ENCODE peak calls at places on chromosomes 6 and 20, in four cellular contexts. C is heart left ventricle, Y is mucosa of descending colon, E is cardiac fibroblast. O is an unnamed sample.
A peak's percentile ranks its signal among the peaks of the same experiment; 100 is the strongest.

GRCh38 chr6:150143521-150144293 is 863 bp downstream of the PPP1R14C start:
- DNase-seq in C (peak; percentile 70), E (no peak), Y (no peak), O (no peak)

GRCh38 chr6:125789576-125790402 is 971 bp upstream of the NCOA7 start:
- DNase-seq in E (peak; percentile 75), Y (peak; percentile 66), C (no peak), O (peak; percentile 41)

GRCh38 chr6:25635886-25636317 is 16.1 kb upstream of the SCGN start:
- DNase-seq in C (no peak), Y (no peak), E (no peak), O (no peak)

GRCh38 chr20:31823360-31824124 is 4.4 kb downstream of the MYLK2 start:
- DNase-seq in C (no peak), Y (no peak), E (no peak), O (no peak)

GRCh38 chr20:43516251-43516824 is 8.8 kb downstream of the L3MBTL1 start:
- DNase-seq in C (no peak), E (no peak), Y (no peak), O (no peak)

GRCh38 chr6:12485226-12485764 is 195.1 kb downstream of the EDN1 start:
- DNase-seq in E (no peak), C (no peak), Y (no peak), O (no peak)

GRCh38 chr6:157813191-157813590 is 9.9 kb upstream of the SNX9 start:
- DNase-seq in C (no peak), E (peak; percentile 84), Y (no peak), O (no peak)

GRCh38 chr6:150922137-150922536 is 56.6 kb downstream of the MTHFD1L start:
- DNase-seq in C (no peak), E (no peak), Y (no peak), O (no peak)

GRCh38 chr6:63514488-63515173 is 57.6 kb upstream of the LOC128125822 start:
- DNase-seq in Y (no peak), C (no peak), E (no peak), O (no peak)

GRCh38 chr20:15889073-15889923 is 684.0 kb downstream of the KIF16B start:
- DNase-seq in Y (no peak), C (no peak), E (no peak), O (no peak)

GRCh38 chr6:148457137-148457842 is 114.7 kb downstream of the SASH1 start:
- DNase-seq in E (peak; percentile 26), Y (no peak), C (no peak), O (no peak)

GRCh38 chr20:43066061-43066575 is 123.6 kb downstream of the PTPRT start:
- DNase-seq in C (no peak), E (no peak), Y (no peak), O (no peak)

GRCh38 chr6:125014157-125014957 is 52.1 kb downstream of the RNF217 start:
- DNase-seq in Y (no peak), C (no peak), E (peak; percentile 76), O (no peak)

GRCh38 chr6:135883045-135883444 is 31.5 kb downstream of the PDE7B start:
- DNase-seq in E (no peak), Y (no peak), C (no peak), O (no peak)

GRCh38 chr20:63268256-63268655 is 4.4 kb upstream of the ARFGAP1 start:
- DNase-seq in E (no peak), Y (no peak), C (no peak), O (no peak)
- TF ChIP-seq CTCF in E (no peak), Y (no peak), C (no peak), O (no peak)

GRCh38 chr6:166465671-166466087 is 82.9 kb upstream of the MPC1 start:
- DNase-seq in C (no peak), E (peak; percentile 38), Y (no peak), O (no peak)
- TF ChIP-seq CTCF in C (peak; percentile 28), E (peak; percentile 31), Y (no peak), O (no peak)

DNA sequence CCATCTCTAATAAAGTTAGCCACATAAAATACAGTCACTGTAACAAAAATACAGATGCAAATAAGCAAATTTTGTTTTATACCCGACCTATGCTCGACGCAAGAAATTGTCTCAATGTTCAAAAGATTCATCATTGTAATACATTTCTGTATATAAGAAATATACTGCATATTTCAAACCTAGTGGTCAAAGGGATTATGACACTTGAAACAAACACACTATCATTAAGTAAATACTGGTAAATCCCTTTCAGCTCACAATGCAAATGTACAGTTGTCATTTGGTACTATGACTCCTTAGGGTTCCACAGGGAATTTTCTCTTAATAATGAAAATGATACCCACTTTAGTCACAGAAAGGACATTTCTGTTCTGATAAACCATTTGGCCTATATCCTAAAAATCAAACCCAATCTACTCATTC is 2.2 kb downstream of the HIVEP2 start:
- DNase-seq in C (no peak), Y (no peak), E (peak; percentile 71), O (no peak)
- TF ChIP-seq CTCF in C (peak; percentile 57), Y (peak; percentile 41), E (peak; percentile 37), O (peak; percentile 45)

DNA sequence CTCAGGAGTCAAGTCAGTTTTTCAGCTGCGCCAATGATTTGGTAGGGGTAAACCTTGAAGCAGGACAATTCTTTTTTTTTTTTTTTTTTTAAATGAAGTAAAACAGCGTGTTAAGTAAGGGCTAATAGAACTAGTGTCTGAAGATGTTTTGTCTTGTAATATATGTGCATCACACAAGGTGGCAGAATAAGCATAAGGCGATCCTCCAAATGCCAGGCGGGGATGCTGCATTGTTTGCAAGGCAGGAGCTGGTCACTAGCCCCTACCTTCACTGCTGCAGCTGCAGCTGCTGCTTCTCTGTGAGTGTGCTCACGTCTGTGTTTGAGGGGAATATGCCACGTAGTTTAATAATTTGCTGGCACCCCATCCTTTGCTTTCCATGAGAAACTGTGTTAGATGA is 272.7 kb upstream of the MAP3K7 start:
- DNase-seq in Y (no peak), E (no peak), C (no peak), O (no peak)
- TF ChIP-seq CTCF in Y (no peak), E (no peak), C (no peak), O (no peak)

GRCh38 chr20:58429303-58429702 is 40.3 kb downstream of the VAPB start:
- DNase-seq in Y (no peak), C (no peak), E (no peak), O (no peak)
- TF ChIP-seq CTCF in Y (no peak), C (no peak), E (no peak), O (no peak)

GRCh38 chr20:1324598-1325172 is 4.3 kb downstream of the SDCBP2 start:
- DNase-seq in E (peak; percentile 76), Y (no peak), C (no peak), O (no peak)

GRCh38 chr20:1327241-1327653 is 1.7 kb downstream of the SDCBP2 start:
- DNase-seq in C (no peak), E (peak; percentile 83), Y (peak; percentile 63), O (no peak)

GRCh38 chr20:1323830-1324597 is 4.9 kb downstream of the SDCBP2 start:
- DNase-seq in C (no peak), E (no peak), Y (no peak), O (no peak)

GRCh38 chr20:1326031-1326930 is 2.7 kb downstream of the SDCBP2 start:
- DNase-seq in E (peak; percentile 72), C (no peak), Y (no peak), O (no peak)

GRCh38 chr20:1325173-1326030 is 3.5 kb downstream of the SDCBP2 start:
- DNase-seq in C (peak; percentile 99), Y (peak; percentile 99), E (peak; percentile 99), O (peak; percentile 98)
- TF ChIP-seq CTCF in C (peak; percentile 36), Y (no peak), E (no peak), O (no peak)

GRCh38 chr20:51022803-51023616 is at the start of gene KCNG1:
- DNase-seq in C (peak; percentile 76), Y (peak; percentile 79), E (peak; percentile 71), O (peak; percentile 68)
- TF ChIP-seq CTCF in C (no peak), Y (no peak), E (no peak), O (no peak)

O was measured in stomach.